ENCODE peak calls at places on chromosome 13, in five cellular contexts. One of them, this sample, is unnamed.

GRCh38 chr13:109858319-109858718 is 71.9 kb upstream of the IRS2 start:
- DNase-seq in A673: no peak
- DNase-seq in kidney epithelial cell: no peak
- DNase-seq in GM23248: no peak
- DNase-seq in activated T-helper 9 cell treated with anti-CD3 and anti-CD28 coated beads, Interleukin-2, amount 50 U/mL, for 16 hours: no peak
- DNase-seq in this sample: no peak

GRCh38 chr13:72504026-72504925 is 223.2 kb downstream of the MZT1 start:
- DNase-seq in A673: no peak
- DNase-seq in kidney epithelial cell: no peak
- DNase-seq in GM23248: no peak
- DNase-seq in activated T-helper 9 cell treated with anti-CD3 and anti-CD28 coated beads, Interleukin-2, amount 50 U/mL, for 16 hours: no peak
- DNase-seq in this sample: peak; percentile 31

GRCh38 chr13:109336730-109337129 is 449.7 kb downstream of the IRS2 start:
- DNase-seq in A673: no peak
- DNase-seq in kidney epithelial cell: peak; percentile 70
- DNase-seq in GM23248: peak; percentile 76
- DNase-seq in activated T-helper 9 cell treated with anti-CD3 and anti-CD28 coated beads, Interleukin-2, amount 50 U/mL, for 16 hours: no peak
- DNase-seq in this sample: no peak

GRCh38 chr13:25171517-25172302 is at the start of gene AMER2:
- DNase-seq in A673: peak; percentile 86
- DNase-seq in kidney epithelial cell: no peak
- DNase-seq in GM23248: peak; percentile 49
- DNase-seq in activated T-helper 9 cell treated with anti-CD3 and anti-CD28 coated beads, Interleukin-2, amount 50 U/mL, for 16 hours: no peak
- DNase-seq in this sample: peak; percentile 97

GRCh38 chr13:97224544-97225324 is 2.6 kb downstream of the MBNL2 start:
- DNase-seq in A673: no peak
- DNase-seq in kidney epithelial cell: no peak
- DNase-seq in GM23248: peak; percentile 65
- DNase-seq in activated T-helper 9 cell treated with anti-CD3 and anti-CD28 coated beads, Interleukin-2, amount 50 U/mL, for 16 hours: no peak
- DNase-seq in this sample: peak; percentile 87

GRCh38 chr13:100789481-100789880 is 114.9 kb upstream of the TMTC4 start:
- DNase-seq in A673: peak; percentile 32
- DNase-seq in kidney epithelial cell: no peak
- DNase-seq in GM23248: peak; percentile 5
- DNase-seq in activated T-helper 9 cell treated with anti-CD3 and anti-CD28 coated beads, Interleukin-2, amount 50 U/mL, for 16 hours: no peak
- DNase-seq in this sample: no peak

GRCh38 chr13:76455960-76456359 is 430.2 kb downstream of the KCTD12 start:
- DNase-seq in A673: peak; percentile 25
- DNase-seq in kidney epithelial cell: peak; percentile 10
- DNase-seq in GM23248: no peak
- DNase-seq in activated T-helper 9 cell treated with anti-CD3 and anti-CD28 coated beads, Interleukin-2, amount 50 U/mL, for 16 hours: no peak
- DNase-seq in this sample: no peak

GRCh38 chr13:40597735-40598365 is 68.6 kb downstream of the FOXO1 start:
- DNase-seq in A673: no peak
- DNase-seq in kidney epithelial cell: no peak
- DNase-seq in GM23248: no peak
- DNase-seq in activated T-helper 9 cell treated with anti-CD3 and anti-CD28 coated beads, Interleukin-2, amount 50 U/mL, for 16 hours: no peak
- DNase-seq in this sample: no peak

GRCh38 chr13:102571075-102571474 is 25.7 kb upstream of the TPP2 start:
- DNase-seq in A673: peak; percentile 35
- DNase-seq in kidney epithelial cell: no peak
- DNase-seq in GM23248: peak; percentile 15
- DNase-seq in activated T-helper 9 cell treated with anti-CD3 and anti-CD28 coated beads, Interleukin-2, amount 50 U/mL, for 16 hours: no peak
- DNase-seq in this sample: peak; percentile 64

GRCh38 chr13:111116830-111117229 is 1.7 kb downstream of the ARHGEF7 start:
- DNase-seq in A673: no peak
- DNase-seq in kidney epithelial cell: no peak
- DNase-seq in GM23248: peak; percentile 68
- DNase-seq in activated T-helper 9 cell treated with anti-CD3 and anti-CD28 coated beads, Interleukin-2, amount 50 U/mL, for 16 hours: no peak
- DNase-seq in this sample: no peak

This sample was measured in NCI-H82.